ENCODE peak calls at places on chromosomes 5 and 9, in four cellular contexts. L is neural progenitor cell, C is SK-N-SH, K is PC-3. B is an unnamed sample.

GRCh38 chr9:122580360-122580759 is 2.8 kb downstream of the OR1L8 start:
- DNase-seq in L (no peak), C (no peak), K (peak), B (no peak)

GRCh38 chr9:99266136-99267023 is 44.3 kb downstream of the SEC61B start:
- DNase-seq in L (peak), C (peak), K (peak), B (peak)

GRCh38 chr5:93407470-93407869 is 173.5 kb downstream of the NR2F1-AS1 start:
- DNase-seq in L (peak), C (no peak), K (no peak), B (no peak)

GRCh38 chr5:130532786-130533185 is 628.5 kb downstream of the CHSY3 start:
- DNase-seq in L (no peak), C (no peak), K (no peak), B (no peak)

GRCh38 chr5:67092447-67093023 is 104.1 kb downstream of the CD180 start:
- DNase-seq in L (no peak), C (no peak), K (peak), B (no peak)

GRCh38 chr9:123348317-123348992 is 7.5 kb upstream of the CRB2 start:
- DNase-seq in L (no peak), C (peak), K (no peak), B (no peak)

GRCh38 chr9:75451045-75451444 is 362.7 kb downstream of the OSTF1 start:
- DNase-seq in L (peak), C (no peak), K (no peak), B (no peak)

GRCh38 chr5:37839441-37840035 is 303 bp downstream of the GDNF start:
- DNase-seq in L (peak), C (peak), K (peak), B (no peak)

GRCh38 chr9:133238851-133239532 is 29.9 kb upstream of the OBP2B start:
- DNase-seq in L (peak), C (peak), K (peak), B (peak)

GRCh38 chr9:76926324-76926731 is 20.4 kb upstream of the PRUNE2 start:
- DNase-seq in L (no peak), C (no peak), K (peak), B (no peak)

GRCh38 chr9:109440797-109441287 is 57.3 kb downstream of the PTPN3 start:
- DNase-seq in L (peak), C (peak), K (peak), B (peak)

GRCh38 chr9:114240647-114241558 is 82.0 kb upstream of the ORM1 start:
- DNase-seq in L (no peak), C (no peak), K (no peak), B (no peak)

GRCh38 chr9:134361426-134361825 is 35.2 kb downstream of the RXRA start:
- DNase-seq in L (no peak), C (no peak), K (no peak), B (no peak)

GRCh38 chr5:139678751-139679750 is 30.9 kb downstream of the CXXC5 start:
- DNase-seq in L (no peak), C (peak), K (no peak), B (no peak)

GRCh38 chr5:57186194-57186593 is 12.3 kb downstream of the GPBP1 start:
- DNase-seq in L (no peak), C (no peak), K (no peak), B (no peak)

GRCh38 chr9:90046317-90046861 is 441.6 kb downstream of the GADD45G start:
- DNase-seq in L (no peak), C (no peak), K (no peak), B (no peak)

GRCh38 chr5:125465703-125466102 is 719.3 kb upstream of the ZNF608 start:
- DNase-seq in L (no peak), C (no peak), K (no peak), B (no peak)

GRCh38 chr5:113218200-113218599 is 216.6 kb downstream of the TSSK1B start:
- DNase-seq in L (no peak), C (no peak), K (no peak), B (no peak)

GRCh38 chr9:19788152-19788551 is 685 bp downstream of the SLC24A2 start:
- DNase-seq in L (peak), C (peak), K (no peak), B (no peak)

GRCh38 chr5:151679421-151680155 is 7.1 kb downstream of the SPARC start:
- DNase-seq in L (no peak), C (no peak), K (no peak), B (no peak)
- H3K27ac ChIP-seq in L (no peak), C (peak), K (no peak), B (no peak)

GRCh38 chr5:65612298-65612907 is 11.7 kb downstream of the TRIM23 start:
- DNase-seq in L (no peak), C (no peak), K (no peak), B (no peak)

DNA sequence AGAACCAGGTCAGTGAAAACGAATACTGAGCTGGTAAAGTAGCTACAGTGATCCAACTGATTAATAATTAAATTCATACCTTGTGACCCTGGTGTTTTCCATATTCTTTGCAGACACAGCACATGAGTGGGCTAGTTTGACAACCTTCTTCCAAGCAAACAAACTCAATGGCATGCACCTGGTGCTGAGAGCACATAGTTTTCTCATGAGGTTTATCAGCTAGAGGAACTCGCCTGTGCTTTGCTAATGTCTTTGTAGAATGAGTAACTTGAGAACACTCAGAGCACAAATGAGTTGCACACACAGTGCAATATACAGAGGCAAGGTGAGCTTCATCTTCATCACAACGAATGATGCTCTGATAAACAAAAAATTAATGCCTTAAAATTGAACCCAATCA is 12.6 kb downstream of the TRIM23 start:
- DNase-seq in L (no peak), C (no peak), K (peak), B (no peak)
- TF ChIP-seq EZH2phosphoT487 in L (no peak), C (no peak), K (no peak), B (no peak)

DNA sequence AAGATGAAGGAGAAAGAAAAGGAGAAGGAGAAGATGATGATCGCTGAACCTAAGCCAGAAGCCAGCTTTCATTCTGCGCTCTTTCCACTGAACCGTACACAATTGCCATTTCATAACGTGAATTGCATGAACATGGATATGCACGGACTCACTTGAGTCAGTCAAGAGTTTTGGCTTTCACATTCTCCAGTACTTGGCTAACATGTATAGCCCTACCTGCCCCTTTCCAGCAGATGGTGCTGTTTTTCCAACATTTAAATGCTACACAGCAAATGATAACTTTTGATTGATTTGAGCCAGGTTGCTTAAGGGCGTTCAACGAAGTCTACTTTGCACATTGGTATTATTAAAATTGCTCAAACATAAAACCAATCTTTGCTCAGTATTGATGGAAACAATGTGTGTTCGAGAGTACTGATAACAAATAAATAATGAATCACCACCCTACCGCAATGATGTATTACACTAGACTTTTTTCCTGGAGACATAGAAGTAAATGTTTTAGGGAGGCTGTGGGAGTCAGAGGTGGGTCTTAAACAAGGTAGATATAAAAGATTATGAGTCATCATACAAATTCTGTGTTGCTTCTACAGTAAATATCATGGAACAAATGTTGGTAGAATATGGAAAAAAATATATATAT is 196.4 kb downstream of the TRPM3 start:
- DNase-seq in L (peak), C (peak), K (peak), B (peak)
- H3K4me3 ChIP-seq in L (no peak), C (peak), K (peak), B (no peak)

DNA sequence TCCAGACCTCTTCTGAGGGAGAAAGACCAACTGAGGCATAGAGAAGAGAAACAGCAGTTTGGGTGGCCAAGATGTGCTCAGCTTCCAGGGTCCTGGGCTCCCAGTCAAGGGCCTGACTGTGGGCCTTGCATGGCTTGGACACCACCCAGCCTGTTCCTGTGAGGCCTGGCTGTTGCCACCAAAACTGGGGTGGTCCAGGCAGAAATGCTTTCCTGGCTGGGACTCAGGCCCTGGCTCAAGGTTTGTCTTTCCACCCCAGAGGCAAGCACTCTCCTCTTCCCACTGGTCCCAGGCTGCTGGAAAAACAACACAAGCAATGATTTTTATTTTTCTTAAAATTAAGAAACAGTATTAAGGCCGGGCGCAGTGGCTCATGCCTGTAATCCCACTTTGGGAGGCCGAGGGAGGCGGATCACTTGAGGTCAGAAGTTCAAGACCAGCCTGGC is 13.3 kb downstream of the MYOZ3 start:
- DNase-seq in L (no peak), C (no peak), K (no peak), B (no peak)
- H3K27ac ChIP-seq in L (no peak), C (peak), K (no peak), B (no peak)

GRCh38 chr5:171355302-171355724 is 32.3 kb upstream of the NPM1 start:
- DNase-seq in L (no peak), C (no peak), K (no peak), B (no peak)
- TF ChIP-seq EZH2phosphoT487 in L (no peak), C (no peak), K (no peak), B (no peak)

DNA sequence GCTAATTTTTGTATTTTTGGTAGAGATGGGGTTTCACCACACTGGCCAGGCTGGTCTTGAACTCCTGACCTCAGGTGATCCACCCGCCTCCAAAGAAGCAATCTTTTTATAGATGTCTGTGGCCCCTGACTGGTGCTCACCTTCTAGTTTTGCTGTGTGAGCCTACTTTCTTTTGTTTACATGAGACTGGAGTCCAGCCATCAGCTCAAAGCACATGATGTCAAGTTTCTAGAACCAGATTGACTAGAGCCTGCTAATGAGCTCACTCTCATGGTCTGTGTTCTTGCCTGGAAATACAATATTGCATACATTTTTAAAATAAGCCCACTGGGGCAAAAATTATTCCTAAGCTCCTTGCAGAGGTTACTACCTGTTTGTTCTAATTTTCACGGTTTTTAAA is 102.9 kb upstream of the PIK3R1 start:
- DNase-seq in L (no peak), C (no peak), K (no peak), B (no peak)
- H3K4me3 ChIP-seq in L (no peak), C (no peak), K (no peak), B (no peak)